ENCODE peak calls at places on chromosome X, in ten cellular contexts. F is T-helper 17 cell; N is colonic mucosa; Q is activated CD4-positive, alpha-beta T cell treated with anti-CD3 and anti-CD28 coated beads for 4 hours; M is endothelial cell; U is NCI-H510A treated with DMSO at 0.1 percent for 48 hours; X is GM23248; I is OCI-LY7; A is fibroblast of mammary gland; H is T-helper 1 cell. G is an unnamed sample.

GRCh38 chrX:129738466-129739308 is at the start of gene XPNPEP2:
- DNase-seq in F (no peak), M (no peak), X (peak; percentile 51), N (peak; percentile 39), A (peak; percentile 72), I (no peak), U (no peak), Q (no peak), H (no peak), G (no peak)

GRCh38 chrX:110219920-110220319 is 98.0 kb downstream of the AMMECR1 start:
- DNase-seq in F (no peak), H (no peak), M (no peak), I (no peak), A (peak; percentile 77), X (peak; percentile 73), N (no peak), U (no peak), Q (no peak), G (no peak)

GRCh38 chrX:18098704-18099103 is 122.0 kb downstream of the BEND2 start:
- DNase-seq in H (no peak), A (no peak), Q (no peak), U (no peak), I (no peak), X (no peak), F (no peak), M (no peak), N (no peak), G (no peak)

GRCh38 chrX:110280954-110281353 is 36.9 kb downstream of the AMMECR1 start:
- DNase-seq in A (peak; percentile 83), F (no peak), N (no peak), H (no peak), X (peak; percentile 67), U (no peak), Q (no peak), I (no peak), M (no peak), G (no peak)

GRCh38 chrX:30786374-30786773 is 102.7 kb downstream of the TAB3 start:
- DNase-seq in A (no peak), N (no peak), I (no peak), M (no peak), H (no peak), U (no peak), F (no peak), Q (no peak), X (no peak), G (no peak)

GRCh38 chrX:16639966-16640365 is 10.0 kb upstream of the S100G start:
- DNase-seq in M (no peak), N (no peak), I (no peak), X (no peak), H (no peak), A (no peak), U (no peak), Q (no peak), F (no peak), G (no peak)

GRCh38 chrX:77910108-77910840 is at the start of gene ATP7A:
- DNase-seq in Q (peak; percentile 88), N (peak; percentile 89), A (peak; percentile 80), H (peak; percentile 87), X (peak; percentile 89), U (peak; percentile 86), I (peak; percentile 92), M (peak; percentile 81), F (peak; percentile 75), G (peak; percentile 94)

GRCh38 chrX:74434336-74434735 is 13.0 kb downstream of the SLC16A2 start:
- DNase-seq in H (no peak), U (no peak), N (no peak), F (no peak), X (no peak), M (no peak), A (no peak), I (no peak), Q (no peak), G (no peak)

GRCh38 chrX:56232221-56233082 is at the start of gene KLF8:
- DNase-seq in X (peak; percentile 56), H (peak; percentile 22), M (peak; percentile 13), Q (peak; percentile 33), U (no peak), F (no peak), A (peak; percentile 15), I (no peak), N (peak; percentile 71), G (no peak)

GRCh38 chrX:110159865-110160264 is 157.0 kb downstream of the TMEM164 start:
- DNase-seq in Q (no peak), A (no peak), F (no peak), H (no peak), N (no peak), I (no peak), M (no peak), X (no peak), U (no peak), G (no peak)

GRCh38 chrX:108511721-108512120 is 72.1 kb downstream of the COL4A5 start:
- DNase-seq in Q (no peak), X (peak; percentile 4), F (no peak), I (no peak), N (no peak), M (no peak), H (no peak), U (no peak), A (peak; percentile 54), G (no peak)

GRCh38 chrX:11381464-11381863 is 88.3 kb downstream of the AMELX start:
- DNase-seq in Q (peak; percentile 3), H (no peak), N (peak; percentile 51), M (peak; percentile 39), F (no peak), X (peak; percentile 60), U (no peak), I (peak; percentile 54), A (peak; percentile 78), G (peak; percentile 27)

GRCh38 chrX:2262679-2263055 is 238.1 kb downstream of the DHRSX start:
- DNase-seq in I (no peak), N (no peak), U (no peak), A (no peak), Q (no peak), M (no peak), F (no peak), H (no peak), X (no peak), G (no peak)

GRCh38 chrX:41922125-41922521 is 1.2 kb downstream of the CASK start:
- DNase-seq in X (peak; percentile 68), Q (peak; percentile 39), A (peak; percentile 45), F (no peak), H (peak; percentile 3), U (peak; percentile 4), I (peak; percentile 20), N (peak; percentile 27), M (peak; percentile 2), G (no peak)

GRCh38 chrX:53767544-53767943 is 81.0 kb upstream of the HUWE1 start:
- DNase-seq in Q (no peak), U (no peak), X (no peak), H (no peak), N (no peak), A (no peak), F (no peak), I (no peak), M (no peak), G (no peak)

GRCh38 chrX:133668225-133668931 is 253.1 kb upstream of the GPC4 start:
- DNase-seq in N (no peak), A (no peak), F (no peak), H (no peak), X (peak; percentile 25), M (no peak), Q (no peak), I (no peak), U (no peak), G (no peak)

GRCh38 chrX:2330487-2330886 is 170.3 kb downstream of the DHRSX start:
- DNase-seq in M (no peak), N (no peak), H (no peak), Q (no peak), F (no peak), X (no peak), U (no peak), I (no peak), A (no peak), G (no peak)

GRCh38 chrX:68387786-68388185 is 45.5 kb downstream of the OPHN1 start:
- DNase-seq in N (no peak), Q (no peak), I (no peak), H (no peak), U (no peak), M (no peak), A (no peak), F (no peak), X (no peak), G (no peak)

GRCh38 chrX:133444196-133444595 is 28.9 kb upstream of the GPC4 start:
- DNase-seq in A (no peak), X (no peak), H (no peak), M (no peak), F (no peak), I (no peak), U (no peak), Q (no peak), N (no peak), G (no peak)

GRCh38 chrX:45900751-45901150 is 644.5 kb downstream of the ZNF674 start:
- DNase-seq in H (no peak), X (peak; percentile 48), A (peak; percentile 37), Q (no peak), N (no peak), U (no peak), F (no peak), I (no peak), M (no peak), G (peak; percentile 19)